ENCODE peak calls at places on chromosomes 5 and 9, in six cellular contexts. Q is GM06990, A is omental fat pad, K is cardiac muscle cell, D is activated B cell treated with CpG ODN at 0.5 μM for 24 hours, U is neural crest cell. M is an unnamed sample.
A peak's percentile ranks its signal among the peaks of the same experiment; 100 is the strongest.

GRCh38 chr9:30913331-30913730 is 1471.1 kb upstream of the ACO1 start:
- DNase-seq in Q (no peak), A (no peak), K (no peak), D (no peak), U (no peak), M (no peak)

GRCh38 chr5:39519566-39520231 is 94.9 kb upstream of the DAB2 start:
- DNase-seq in Q (no peak), A (no peak), K (no peak), D (no peak), U (no peak), M (no peak)

GRCh38 chr5:154260224-154260859 is 69.8 kb downstream of the GALNT10 start:
- DNase-seq in Q (no peak), A (no peak), K (no peak), D (no peak), U (no peak), M (no peak)

GRCh38 chr5:160787247-160787646 is 64.8 kb downstream of the ATP10B start:
- DNase-seq in Q (no peak), A (no peak), K (peak; percentile 31), D (no peak), U (no peak), M (no peak)

GRCh38 chr9:112764344-112764743 is 13.8 kb downstream of the SNX30 start:
- DNase-seq in Q (no peak), A (no peak), K (no peak), D (no peak), U (no peak), M (no peak)

GRCh38 chr5:156326718-156327259 is at the start of gene SGCD:
- DNase-seq in Q (no peak), A (no peak), K (peak; percentile 46), D (no peak), U (no peak), M (no peak)

GRCh38 chr5:38845555-38846378 is at the start of gene OSMR:
- DNase-seq in Q (no peak), A (peak; percentile 74), K (peak; percentile 25), D (no peak), U (peak; percentile 32), M (peak; percentile 32)

GRCh38 chr5:149938272-149938671 is 6.3 kb downstream of the PDE6A start:
- DNase-seq in Q (no peak), A (peak; percentile 56), K (peak; percentile 59), D (no peak), U (no peak), M (no peak)

GRCh38 chr9:135501261-135502167 is 1.0 kb downstream of the MRPS2 start:
- DNase-seq in Q (no peak), A (no peak), K (no peak), D (no peak), U (no peak), M (no peak)

GRCh38 chr5:39073759-39074008 is 515 bp downstream of the RICTOR start:
- DNase-seq in Q (no peak), A (no peak), K (no peak), D (no peak), U (no peak), M (peak; percentile 45)

GRCh38 chr5:74798977-74799911 is 32.2 kb downstream of the NSA2 start:
- DNase-seq in Q (no peak), A (no peak), K (no peak), D (no peak), U (no peak), M (no peak)

GRCh38 chr5:95782166-95782565 is 40.4 kb downstream of the GLRX start:
- DNase-seq in Q (no peak), A (no peak), K (no peak), D (no peak), U (no peak), M (no peak)

GRCh38 chr5:78483809-78484521 is 123.5 kb downstream of the SCAMP1 start:
- DNase-seq in Q (peak; percentile 48), A (no peak), K (no peak), D (no peak), U (no peak), M (no peak)
- TF ChIP-seq CTCF in Q (no peak), A (no peak), K (no peak), D (no peak), U (no peak), M (no peak)

GRCh38 chr5:1010181-1010510 is 1.5 kb downstream of the NKD2 start:
- DNase-seq in Q (no peak), A (peak; percentile 12), K (no peak), D (no peak), U (no peak), M (no peak)
- TF ChIP-seq CTCF in Q (no peak), A (no peak), K (peak; percentile 31), D (no peak), U (peak; percentile 37), M (peak; percentile 45)

GRCh38 chr5:132591140-132591539 is 34.4 kb downstream of the RAD50 start:
- DNase-seq in Q (no peak), A (no peak), K (no peak), D (no peak), U (no peak), M (no peak)
- TF ChIP-seq CTCF in Q (peak; percentile 22), A (no peak), K (no peak), D (no peak), U (peak; percentile 28), M (no peak)

DNA sequence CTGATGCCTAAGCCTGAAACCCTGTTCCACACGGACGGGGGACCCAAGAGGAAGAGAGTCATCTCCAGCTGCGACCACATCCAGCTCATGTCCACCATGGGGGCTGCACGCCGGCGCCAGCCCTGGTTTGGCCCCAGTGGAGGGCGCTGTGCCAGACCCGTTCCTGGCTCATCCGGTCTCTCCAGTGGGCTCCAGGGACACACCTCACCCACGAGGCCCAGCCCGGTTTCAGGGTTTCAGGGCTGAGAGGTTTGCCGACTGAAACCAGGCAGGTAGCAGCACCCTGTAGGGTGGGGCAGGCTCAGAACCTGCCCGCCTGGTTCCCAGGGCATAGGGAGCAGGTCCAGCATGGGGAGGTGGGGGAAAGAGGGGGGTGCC is 71.4 kb upstream of the STXBP1 start:
- DNase-seq in Q (no peak), A (no peak), K (no peak), D (no peak), U (no peak), M (no peak)
- TF ChIP-seq CTCF in Q (no peak), A (no peak), K (no peak), D (no peak), U (no peak), M (no peak)

GRCh38 chr5:89851911-89852310 is 557.6 kb downstream of the CETN3 start:
- DNase-seq in Q (no peak), A (no peak), K (no peak), D (no peak), U (no peak), M (no peak)

GRCh38 chr5:89855417-89855816 is 554.1 kb downstream of the CETN3 start:
- DNase-seq in Q (no peak), A (no peak), K (no peak), D (no peak), U (no peak), M (no peak)

DNA sequence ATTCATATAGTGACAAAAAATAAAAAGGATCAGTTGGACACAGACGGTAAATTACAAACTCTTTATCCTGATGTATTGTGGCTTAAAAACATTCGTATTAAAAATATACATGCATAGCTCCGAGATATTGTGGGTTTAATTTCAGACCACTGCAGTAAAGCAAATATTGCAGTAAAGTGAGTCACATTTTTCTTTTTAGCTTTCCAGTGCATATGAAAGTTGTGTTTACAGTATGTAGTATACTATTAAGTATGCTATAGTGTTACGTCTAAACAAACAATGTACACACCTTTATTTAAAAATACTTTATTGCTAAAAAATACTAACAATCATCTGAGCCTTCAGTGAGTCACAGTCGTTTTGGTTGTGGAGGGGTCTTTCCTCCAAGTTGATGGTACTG is 551.8 kb downstream of the CETN3 start:
- DNase-seq in Q (no peak), A (no peak), K (no peak), D (no peak), U (no peak), M (no peak)
- TF ChIP-seq CTCF in Q (no peak), A (no peak), K (no peak), D (no peak), U (no peak), M (no peak)

GRCh38 chr9:86246752-86247161 is 12.7 kb downstream of the C9orf153 start:
- DNase-seq in Q (peak; percentile 35), A (no peak), K (no peak), D (no peak), U (no peak), M (no peak)
- TF ChIP-seq CTCF in Q (peak; percentile 35), A (no peak), K (no peak), D (no peak), U (no peak), M (no peak)

DNA sequence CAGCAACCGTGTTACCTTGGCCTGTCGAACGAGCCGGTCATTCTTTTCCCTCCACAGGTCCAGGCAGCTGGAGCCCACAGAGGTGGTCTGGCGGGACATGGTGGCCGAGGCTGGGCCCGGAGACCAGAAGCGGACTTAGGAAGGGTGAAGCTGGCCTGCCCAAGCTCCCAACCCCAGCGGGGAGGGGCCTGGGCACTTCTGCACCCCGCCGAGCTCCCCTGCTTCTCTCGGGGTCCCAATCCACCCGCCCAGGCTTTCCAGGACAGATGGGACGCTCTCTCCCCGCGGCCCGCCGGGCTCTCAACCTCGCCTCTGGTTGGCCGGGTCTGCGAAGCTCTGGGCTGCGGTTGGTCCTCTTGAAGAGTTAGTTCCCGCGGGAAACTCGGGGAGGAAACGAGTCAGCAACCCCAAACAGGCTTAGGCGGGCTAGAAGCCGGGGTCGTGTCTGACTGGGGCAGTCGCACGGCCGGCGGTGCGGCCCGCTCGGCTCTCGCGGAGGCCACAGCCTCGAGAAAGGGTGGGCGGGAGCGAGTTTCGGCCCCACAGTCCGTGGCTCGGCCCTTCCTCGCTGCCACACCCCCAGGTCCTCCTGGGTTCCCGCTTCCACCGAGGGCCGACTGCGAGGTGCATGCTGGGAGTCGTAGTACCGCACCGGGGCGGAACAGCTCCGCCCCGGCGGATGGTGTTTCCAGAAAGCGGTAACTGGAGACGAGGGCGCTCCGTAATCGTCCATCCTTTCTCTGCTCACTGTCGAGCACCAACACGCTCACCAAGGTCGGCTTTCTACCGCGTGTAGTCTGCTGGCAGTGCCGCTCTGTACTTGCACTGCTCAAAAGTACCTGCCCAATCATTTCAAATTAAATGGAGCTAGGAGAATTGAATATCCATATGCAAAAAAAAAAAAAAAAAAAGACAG is at the start of gene FANCG:
- DNase-seq in Q (peak; percentile 94), A (peak; percentile 60), K (peak; percentile 94), D (peak; percentile 80), U (peak; percentile 80), M (peak; percentile 71)
- TF ChIP-seq CTCF in Q (no peak), A (no peak), K (no peak), D (no peak), U (no peak), M (no peak)

GRCh38 chr9:4679268-4680177 is at the start of gene CDC37L1:
- DNase-seq in Q (peak; percentile 99), A (peak; percentile 98), K (peak; percentile 97), D (peak; percentile 100), U (peak; percentile 97), M (peak; percentile 97)
- TF ChIP-seq CTCF in Q (peak; percentile 66), A (no peak), K (peak; percentile 67), D (no peak), U (peak; percentile 78), M (peak; percentile 77)

DNA sequence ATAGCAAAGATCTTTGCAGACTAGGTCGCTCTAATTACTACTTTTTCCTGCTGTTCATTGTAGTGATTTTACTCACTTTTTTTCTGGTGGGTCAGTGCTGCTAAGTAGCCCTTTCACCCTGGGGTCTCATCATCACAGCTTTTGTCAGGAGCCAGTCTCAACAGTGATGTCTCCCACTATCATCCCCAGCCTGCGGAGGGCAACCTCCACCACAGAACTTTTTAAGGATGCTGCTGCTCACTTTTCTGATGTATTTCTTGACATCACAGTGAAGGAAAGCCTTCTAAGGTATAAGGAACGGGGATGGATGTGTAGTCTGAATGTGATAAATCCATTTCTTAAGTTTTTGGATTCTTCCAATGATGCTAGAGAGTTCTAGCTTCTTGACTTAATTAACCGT is 242.5 kb upstream of the RIOK2 start:
- DNase-seq in Q (no peak), A (no peak), K (peak; percentile 17), D (no peak), U (peak; percentile 14), M (no peak)
- TF ChIP-seq CTCF in Q (peak; percentile 46), A (no peak), K (peak; percentile 55), D (no peak), U (peak; percentile 43), M (peak; percentile 19)